ENCODE peak calls at places on chromosome X, in seven cellular contexts. B, W, H, Q, I, R and U are unnamed samples. For H3K36me3, H3K4me1 and H3K9me3, the result is how much of the 10 kb centered on the place peaks cover.

GRCh38 chrX:34875204-34875603 is 67.4 kb upstream of the FAM47B start:
- DNase-seq in B (no peak), W (no peak), H (peak), Q (no peak), I (no peak), R (peak), U (peak)

GRCh38 chrX:136619889-136620505 is 28.0 kb upstream of the CD40LG start:
- DNase-seq in B (peak), W (no peak), H (no peak), Q (no peak), I (no peak), R (peak), U (no peak)

GRCh38 chrX:41605144-41605543 is 83.6 kb upstream of the GPR34 start:
- DNase-seq in B (no peak), W (no peak), H (no peak), Q (no peak), I (no peak), R (no peak), U (no peak)

GRCh38 chrX:103431316-103431715 is 55.0 kb downstream of the BEX3 start:
- DNase-seq in B (no peak), W (no peak), H (no peak), Q (no peak), I (no peak), R (peak), U (peak)

GRCh38 chrX:29671426-29671825 is 543.9 kb upstream of the MAGEB2 start:
- DNase-seq in B (no peak), W (no peak), H (no peak), Q (no peak), I (no peak), R (no peak), U (peak)

GRCh38 chrX:111041018-111041462 is 55.0 kb upstream of the PAK3 start:
- DNase-seq in B (peak), W (no peak), H (peak), Q (no peak), I (no peak), R (peak), U (peak)

GRCh38 chrX:21946925-21947641 is 6.6 kb downstream of the SMS start:
- DNase-seq in B (peak), W (no peak), H (peak), Q (no peak), I (peak), R (peak), U (peak)

GRCh38 chrX:74178536-74178935 is 125.4 kb upstream of the ZCCHC13 start:
- DNase-seq in B (no peak), W (no peak), H (no peak), Q (no peak), I (no peak), R (no peak), U (no peak)

GRCh38 chrX:80751456-80751855 is 58.2 kb downstream of the BRWD3 start:
- DNase-seq in B (no peak), W (no peak), H (no peak), Q (no peak), I (no peak), R (no peak), U (no peak)

GRCh38 chrX:9848718-9849481 is 62.7 kb downstream of the SHROOM2 start:
- DNase-seq in B (no peak), W (no peak), H (no peak), Q (no peak), I (no peak), R (no peak), U (no peak)

GRCh38 chrX:45505214-45505613 is 304.5 kb upstream of the DIPK2B start:
- DNase-seq in B (no peak), W (no peak), H (peak), Q (no peak), I (no peak), R (peak), U (peak)

GRCh38 chrX:133265331-133265730 is 47.2 kb upstream of the TFDP3 start:
- DNase-seq in B (no peak), W (no peak), H (no peak), Q (no peak), I (peak), R (no peak), U (peak)

GRCh38 chrX:83845397-83845796 is 15.5 kb upstream of the CYLC1 start:
- DNase-seq in B (peak), W (peak), H (peak), Q (no peak), I (peak), R (peak), U (peak)

GRCh38 chrX:119690921-119691716 is 1.8 kb downstream of the SEPTIN6 start:
- DNase-seq in B (peak), W (no peak), H (no peak), Q (no peak), I (no peak), R (no peak), U (peak)

GRCh38 chrX:108366644-108367406 is 71.4 kb downstream of the COL4A6 start:
- DNase-seq in B (no peak), W (no peak), H (no peak), Q (no peak), I (peak), R (no peak), U (no peak)

GRCh38 chrX:132266583-132267355 is 47.5 kb upstream of the RAP2C start:
- DNase-seq in B (no peak), W (no peak), H (no peak), Q (no peak), I (no peak), R (no peak), U (peak)

GRCh38 chrX:29858714-29859113 is 356.6 kb upstream of the MAGEB2 start:
- DNase-seq in B (no peak), W (no peak), H (no peak), Q (no peak), I (no peak), R (peak), U (peak)

GRCh38 chrX:121782976-121783375 is 735.6 kb downstream of the GLUD2 start:
- DNase-seq in B (no peak), W (no peak), H (no peak), Q (no peak), I (no peak), R (no peak), U (no peak)

GRCh38 chrX:33086886-33087285 is 124.5 kb downstream of the DMD start:
- DNase-seq in B (no peak), W (no peak), H (no peak), Q (no peak), I (peak), R (no peak), U (no peak)

GRCh38 chrX:109890910-109891502 is 111.9 kb upstream of the TMEM164 start:
- DNase-seq in B (peak), W (peak), H (peak), Q (peak), I (peak), R (peak), U (peak)

GRCh38 chrX:40496728-40497127 is 84.0 kb upstream of the ATP6AP2 start:
- DNase-seq in B (no peak), W (no peak), H (peak), Q (no peak), I (no peak), R (no peak), U (peak)

GRCh38 chrX:39682778-39683177 is 415.0 kb downstream of the BCOR start:
- DNase-seq in B (peak), W (no peak), H (no peak), Q (no peak), I (no peak), R (no peak), U (no peak)

GRCh38 chrX:126164689-126165400 is 1.2 kb downstream of the DCAF12L2 start:
- DNase-seq in B (no peak), W (no peak), H (no peak), Q (no peak), I (no peak), R (no peak), U (no peak)

GRCh38 chrX:47047989-47048388 is 30.3 kb upstream of the RGN start:
- DNase-seq in B (no peak), W (no peak), H (no peak), Q (no peak), I (no peak), R (peak), U (no peak)

GRCh38 chrX:125131146-125131545 is 188.5 kb upstream of the TEX13C start:
- DNase-seq in B (no peak), W (no peak), H (no peak), Q (no peak), I (no peak), R (peak), U (no peak)

GRCh38 chrX:36803151-36803550 is 205.0 kb upstream of the FAM47C start:
- DNase-seq in B (no peak), W (no peak), H (no peak), Q (no peak), I (no peak), R (no peak), U (no peak)

DNA sequence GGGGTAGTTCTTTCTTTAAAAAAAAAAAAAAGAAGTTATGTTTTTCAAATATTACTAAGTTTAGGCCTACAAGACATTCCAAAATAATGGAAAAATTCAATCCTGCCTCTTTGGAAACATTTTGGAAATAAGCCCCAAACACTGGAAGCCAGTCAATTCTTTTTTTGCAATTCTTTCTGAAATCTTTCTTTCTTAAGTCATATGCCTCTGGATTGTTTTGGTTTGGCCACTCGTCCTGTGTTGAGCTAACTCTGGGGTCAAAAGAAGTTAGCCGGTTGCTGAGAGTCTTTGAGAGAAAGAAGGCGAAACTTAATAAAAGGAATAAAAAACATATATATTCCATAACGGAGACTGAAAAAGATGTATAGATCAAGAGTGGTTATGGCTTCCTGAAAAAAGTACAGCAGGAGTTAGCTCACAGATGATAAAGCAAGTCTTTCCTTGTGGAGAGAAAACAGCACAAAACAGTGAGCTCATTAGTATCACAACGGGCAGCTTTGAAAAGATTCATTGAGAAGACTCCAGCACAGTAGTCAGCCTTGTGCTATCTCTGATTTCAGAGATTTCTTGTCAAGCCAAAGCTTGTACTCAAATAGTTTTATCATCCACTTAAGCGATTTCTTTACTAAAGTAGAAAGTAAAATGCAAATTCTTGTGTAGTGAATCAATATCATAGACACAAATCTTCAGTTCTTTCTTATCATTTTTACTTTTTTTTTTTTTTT is 64.8 kb downstream of the PLS3 start:
- DNase-seq in B (no peak), W (no peak), H (no peak), Q (no peak), I (no peak), R (no peak), U (peak)
- H3K36me3 ChIP-seq in B (under half), W (under half), H (under half), Q (under half), I (under half), R (under half), U (under half)

GRCh38 chrX:67789536-67789935 is 245.7 kb downstream of the AR start:
- DNase-seq in B (no peak), W (no peak), H (no peak), Q (no peak), I (no peak), R (no peak), U (no peak)

GRCh38 chrX:67787196-67787595 is 243.4 kb downstream of the AR start:
- DNase-seq in B (no peak), W (no peak), H (no peak), Q (no peak), I (no peak), R (no peak), U (no peak)

GRCh38 chrX:67781132-67781531 is 237.3 kb downstream of the AR start:
- DNase-seq in B (no peak), W (no peak), H (peak), Q (peak), I (no peak), R (no peak), U (no peak)

GRCh38 chrX:67780694-67781109 is 236.9 kb downstream of the AR start:
- DNase-seq in B (no peak), W (peak), H (peak), Q (peak), I (no peak), R (peak), U (peak)

GRCh38 chrX:67784712-67785111 is 240.9 kb downstream of the AR start:
- DNase-seq in B (no peak), W (no peak), H (no peak), Q (no peak), I (no peak), R (no peak), U (no peak)
- H3K4me1 ChIP-seq in B (under half), W (under half), H (under half), Q (under half), I (under half), R (under half), U (under half)

GRCh38 chrX:12223650-12224049 is 85.4 kb downstream of the FRMPD4 start:
- DNase-seq in B (no peak), W (no peak), H (peak), Q (no peak), I (no peak), R (peak), U (peak)
- H3K9me3 ChIP-seq in B (under half), W (under half), H (under half), Q (under half), I (under half), R (under half), U (under half)

GRCh38 chrX:65513610-65514009 is 21.0 kb downstream of the LAS1L start:
- DNase-seq in B (no peak), W (no peak), H (no peak), Q (no peak), I (no peak), R (no peak), U (no peak)

GRCh38 chrX:65522739-65523372 is 11.7 kb downstream of the LAS1L start:
- DNase-seq in B (no peak), W (no peak), H (no peak), Q (no peak), I (no peak), R (peak), U (peak)

GRCh38 chrX:65516756-65517155 is 17.8 kb downstream of the LAS1L start:
- DNase-seq in B (no peak), W (no peak), H (no peak), Q (no peak), I (no peak), R (no peak), U (no peak)

DNA sequence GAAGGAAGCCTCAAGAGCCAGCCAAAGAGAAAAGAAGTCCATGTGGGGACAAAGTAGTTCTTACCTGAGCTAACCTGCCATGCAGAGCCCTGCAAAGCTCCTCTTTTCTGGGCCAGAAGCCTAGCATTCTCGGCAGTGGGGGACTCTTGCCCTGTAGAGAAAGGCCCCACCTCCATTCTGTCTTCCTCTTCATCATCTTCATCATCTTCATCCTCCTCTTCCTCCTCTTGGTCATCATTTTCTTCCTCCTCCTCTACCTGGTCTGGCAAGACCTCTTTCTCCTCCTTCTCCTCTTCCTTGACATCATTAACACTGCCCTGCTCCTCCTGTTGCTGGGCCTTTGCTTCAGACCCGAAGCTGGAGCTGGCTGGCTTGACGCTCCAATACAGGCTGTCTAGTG is 16.7 kb downstream of the LAS1L start:
- DNase-seq in B (no peak), W (no peak), H (no peak), Q (no peak), I (no peak), R (no peak), U (no peak)
- H3K36me3 ChIP-seq in B (under half), W (half or more), H (under half), Q (under half), I (half or more), R (under half), U (under half)

DNA sequence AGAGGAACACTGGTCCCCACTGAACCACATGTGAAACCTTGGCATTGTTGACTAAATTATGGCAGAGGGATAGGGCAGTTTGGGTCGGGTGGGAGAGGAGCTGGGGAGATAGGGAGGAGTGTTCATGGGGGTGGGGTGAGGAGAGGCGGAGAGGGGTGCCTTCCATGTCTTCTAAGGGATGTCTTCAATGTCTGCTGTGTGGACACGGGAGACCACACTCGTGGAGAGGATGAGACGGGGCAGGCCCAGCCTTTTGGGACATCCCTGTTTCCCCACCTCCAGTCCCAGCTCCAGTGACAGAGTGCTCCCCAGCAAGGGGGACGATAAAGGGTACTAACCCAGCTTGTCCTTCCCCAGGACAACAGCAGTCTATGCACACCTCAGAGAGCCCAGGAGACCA is 146.4 kb upstream of the MAMLD1 start:
- DNase-seq in B (no peak), W (peak), H (no peak), Q (no peak), I (no peak), R (no peak), U (no peak)
- H3K4me1 ChIP-seq in B (under half), W (under half), H (under half), Q (under half), I (under half), R (under half), U (under half)

DNA sequence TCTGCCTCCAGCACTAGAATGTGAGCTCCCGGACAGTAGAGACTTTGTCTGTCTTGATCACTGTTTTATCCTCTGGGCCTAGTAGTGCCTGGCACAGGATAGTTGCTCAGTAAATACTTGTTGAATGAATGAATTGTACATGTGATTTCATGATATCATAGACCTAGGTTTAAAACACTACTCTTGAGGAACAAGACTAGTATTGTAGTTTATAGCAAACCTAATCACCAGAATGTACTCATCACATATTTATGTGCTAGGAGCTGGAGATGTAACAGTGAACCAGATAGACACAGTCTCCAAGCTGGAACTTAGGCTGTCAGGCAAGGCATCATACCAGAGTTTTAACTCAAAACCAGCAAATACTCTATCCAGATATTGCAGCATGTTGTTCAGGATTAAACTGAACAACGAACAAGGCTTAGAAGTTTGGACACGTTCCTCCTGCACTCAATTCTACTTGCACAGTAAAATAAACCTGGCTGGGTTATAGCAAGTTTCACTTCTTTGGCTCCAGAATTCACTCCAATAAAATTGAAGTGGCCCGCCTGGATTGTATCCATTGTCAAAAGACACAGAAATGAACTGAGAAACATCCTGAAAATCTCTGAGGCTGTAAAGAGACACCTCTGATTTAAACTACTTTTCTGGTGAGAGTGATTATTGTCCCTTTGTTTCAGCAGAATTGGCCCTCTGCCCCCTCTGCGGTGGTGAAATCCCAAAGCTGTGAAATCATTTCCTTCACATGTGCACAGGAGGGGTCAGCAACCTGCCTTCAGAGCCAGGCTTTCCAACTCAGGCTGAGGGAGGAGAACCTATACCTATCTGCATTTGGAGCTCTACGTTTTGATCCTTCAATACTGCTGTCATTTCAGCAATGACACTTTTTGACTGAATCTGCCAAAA is 23.2 kb downstream of the GAB3 start:
- DNase-seq in B (no peak), W (peak), H (no peak), Q (peak), I (no peak), R (peak), U (peak)
- H3K9me3 ChIP-seq in B (under half), W (under half), H (under half), Q (under half), I (under half), R (under half), U (under half)

GRCh38 chrX:63746715-63747114 is 38.3 kb downstream of the ARHGEF9 start:
- DNase-seq in B (peak), W (no peak), H (no peak), Q (no peak), I (no peak), R (no peak), U (no peak)

GRCh38 chrX:63750846-63751245 is 34.2 kb downstream of the ARHGEF9 start:
- DNase-seq in B (no peak), W (no peak), H (no peak), Q (no peak), I (no peak), R (no peak), U (no peak)

GRCh38 chrX:63746278-63746677 is 38.7 kb downstream of the ARHGEF9 start:
- DNase-seq in B (peak), W (no peak), H (no peak), Q (no peak), I (no peak), R (no peak), U (no peak)

GRCh38 chrX:63744850-63745249 is 40.2 kb downstream of the ARHGEF9 start:
- DNase-seq in B (no peak), W (no peak), H (no peak), Q (no peak), I (no peak), R (no peak), U (no peak)

GRCh38 chrX:63747331-63747730 is 37.7 kb downstream of the ARHGEF9 start:
- DNase-seq in B (no peak), W (no peak), H (peak), Q (no peak), I (no peak), R (no peak), U (peak)
- H3K36me3 ChIP-seq in B (under half), W (under half), H (under half), Q (under half), I (under half), R (under half), U (under half)